ENCODE peak calls at places on chromosomes 2 and 18, in four cellular contexts. One of them, this sample, is unnamed.

GRCh38 chr18:79439201-79440023 is 43.7 kb downstream of the NFATC1 start:
- DNase-seq in dermis microvascular lymphatic vessel endothelial cell: no peak
- DNase-seq in WERI-Rb-1: no peak
- DNase-seq in lung microvascular endothelial cell: no peak
- DNase-seq in this sample: no peak

GRCh38 chr18:33123852-33124251 is 316.7 kb downstream of the CCDC178 start:
- DNase-seq in dermis microvascular lymphatic vessel endothelial cell: no peak
- DNase-seq in WERI-Rb-1: no peak
- DNase-seq in lung microvascular endothelial cell: no peak
- DNase-seq in this sample: no peak

GRCh38 chr2:50491541-50492114 is 540.3 kb downstream of the NRXN1 start:
- DNase-seq in dermis microvascular lymphatic vessel endothelial cell: peak
- DNase-seq in WERI-Rb-1: peak
- DNase-seq in lung microvascular endothelial cell: peak
- DNase-seq in this sample: no peak

GRCh38 chr2:230225486-230225885 is at the start of gene SP140:
- DNase-seq in dermis microvascular lymphatic vessel endothelial cell: no peak
- DNase-seq in WERI-Rb-1: no peak
- DNase-seq in lung microvascular endothelial cell: no peak
- DNase-seq in this sample: no peak

GRCh38 chr2:59935005-59935404 is 618.4 kb downstream of the BCL11A start:
- DNase-seq in dermis microvascular lymphatic vessel endothelial cell: no peak
- DNase-seq in WERI-Rb-1: peak
- DNase-seq in lung microvascular endothelial cell: no peak
- DNase-seq in this sample: no peak

GRCh38 chr2:121184248-121184862 is 100.6 kb downstream of the TFCP2L1 start:
- DNase-seq in dermis microvascular lymphatic vessel endothelial cell: no peak
- DNase-seq in WERI-Rb-1: no peak
- DNase-seq in lung microvascular endothelial cell: no peak
- DNase-seq in this sample: no peak

GRCh38 chr2:37355735-37356134 is 11.3 kb downstream of the QPCT start:
- DNase-seq in dermis microvascular lymphatic vessel endothelial cell: no peak
- DNase-seq in WERI-Rb-1: no peak
- DNase-seq in lung microvascular endothelial cell: no peak
- DNase-seq in this sample: no peak

GRCh38 chr2:109351164-109351756 is 222.3 kb downstream of the SH3RF3 start:
- DNase-seq in dermis microvascular lymphatic vessel endothelial cell: peak
- DNase-seq in WERI-Rb-1: no peak
- DNase-seq in lung microvascular endothelial cell: no peak
- DNase-seq in this sample: no peak

GRCh38 chr18:48862678-48863270 is 88.0 kb downstream of the SMAD7 start:
- DNase-seq in dermis microvascular lymphatic vessel endothelial cell: no peak
- DNase-seq in WERI-Rb-1: no peak
- DNase-seq in lung microvascular endothelial cell: no peak
- DNase-seq in this sample: no peak

GRCh38 chr18:57965246-57965645 is 78.8 kb upstream of the NEDD4L start:
- DNase-seq in dermis microvascular lymphatic vessel endothelial cell: no peak
- DNase-seq in WERI-Rb-1: no peak
- DNase-seq in lung microvascular endothelial cell: peak
- DNase-seq in this sample: no peak

GRCh38 chr2:45067859-45068642 is 58.8 kb upstream of the SIX2 start:
- DNase-seq in dermis microvascular lymphatic vessel endothelial cell: no peak
- DNase-seq in WERI-Rb-1: peak
- DNase-seq in lung microvascular endothelial cell: no peak
- DNase-seq in this sample: no peak